ENCODE peak calls at places on chromosomes 5 and 9, in six cellular contexts. One of them, this sample, is unnamed.

GRCh38 chr5:3303777-3304176 is 291.9 kb upstream of the IRX1 start:
- DNase-seq in NK-92 treated with Interleukin-12 subunit alpha and Interleukin-12 subunit beta, amount 100 ng/mL, for 24 hours: no peak
- DNase-seq in heart left ventricle: no peak
- DNase-seq in progenitor cell of endocrine pancreas: no peak
- DNase-seq in Kasumi-1: no peak
- DNase-seq in uterus: no peak
- DNase-seq in this sample: no peak

GRCh38 chr9:135663857-135664256 is 748 bp downstream of the LCN9 start:
- DNase-seq in NK-92 treated with Interleukin-12 subunit alpha and Interleukin-12 subunit beta, amount 100 ng/mL, for 24 hours: no peak
- DNase-seq in heart left ventricle: no peak
- DNase-seq in progenitor cell of endocrine pancreas: no peak
- DNase-seq in Kasumi-1: no peak
- DNase-seq in uterus: no peak
- DNase-seq in this sample: no peak

GRCh38 chr9:105833271-105833975 is 139.1 kb downstream of the TMEM38B start:
- DNase-seq in NK-92 treated with Interleukin-12 subunit alpha and Interleukin-12 subunit beta, amount 100 ng/mL, for 24 hours: no peak
- DNase-seq in heart left ventricle: no peak
- DNase-seq in progenitor cell of endocrine pancreas: no peak
- DNase-seq in Kasumi-1: no peak
- DNase-seq in uterus: no peak
- DNase-seq in this sample: no peak

GRCh38 chr5:179553875-179554274 is 3.5 kb downstream of the RUFY1 start:
- DNase-seq in NK-92 treated with Interleukin-12 subunit alpha and Interleukin-12 subunit beta, amount 100 ng/mL, for 24 hours: no peak
- DNase-seq in heart left ventricle: no peak
- DNase-seq in progenitor cell of endocrine pancreas: no peak
- DNase-seq in Kasumi-1: no peak
- DNase-seq in uterus: no peak
- DNase-seq in this sample: no peak

GRCh38 chr9:121278535-121279169 is 10.7 kb downstream of the GSN start:
- DNase-seq in NK-92 treated with Interleukin-12 subunit alpha and Interleukin-12 subunit beta, amount 100 ng/mL, for 24 hours: no peak
- DNase-seq in heart left ventricle: peak; percentile 76
- DNase-seq in progenitor cell of endocrine pancreas: no peak
- DNase-seq in Kasumi-1: peak; percentile 86
- DNase-seq in uterus: peak; percentile 89
- DNase-seq in this sample: peak; percentile 83

GRCh38 chr9:134375430-134376385 is 49.5 kb downstream of the RXRA start:
- DNase-seq in NK-92 treated with Interleukin-12 subunit alpha and Interleukin-12 subunit beta, amount 100 ng/mL, for 24 hours: no peak
- DNase-seq in heart left ventricle: peak; percentile 80
- DNase-seq in progenitor cell of endocrine pancreas: no peak
- DNase-seq in Kasumi-1: no peak
- DNase-seq in uterus: no peak
- DNase-seq in this sample: peak; percentile 67

GRCh38 chr5:40549611-40550010 is 130.1 kb upstream of the PTGER4 start:
- DNase-seq in NK-92 treated with Interleukin-12 subunit alpha and Interleukin-12 subunit beta, amount 100 ng/mL, for 24 hours: no peak
- DNase-seq in heart left ventricle: no peak
- DNase-seq in progenitor cell of endocrine pancreas: no peak
- DNase-seq in Kasumi-1: no peak
- DNase-seq in uterus: no peak
- DNase-seq in this sample: no peak

GRCh38 chr5:79974896-79975295 is 16.2 kb downstream of the MTX3 start:
- DNase-seq in NK-92 treated with Interleukin-12 subunit alpha and Interleukin-12 subunit beta, amount 100 ng/mL, for 24 hours: no peak
- DNase-seq in heart left ventricle: no peak
- DNase-seq in progenitor cell of endocrine pancreas: no peak
- DNase-seq in Kasumi-1: no peak
- DNase-seq in uterus: no peak
- DNase-seq in this sample: no peak

GRCh38 chr5:138541511-138541910 is 1.5 kb downstream of the ETF1 start:
- DNase-seq in NK-92 treated with Interleukin-12 subunit alpha and Interleukin-12 subunit beta, amount 100 ng/mL, for 24 hours: no peak
- DNase-seq in heart left ventricle: no peak
- DNase-seq in progenitor cell of endocrine pancreas: no peak
- DNase-seq in Kasumi-1: no peak
- DNase-seq in uterus: no peak
- DNase-seq in this sample: no peak

GRCh38 chr9:21583628-21584027 is 101.5 kb upstream of the IFNE start:
- DNase-seq in NK-92 treated with Interleukin-12 subunit alpha and Interleukin-12 subunit beta, amount 100 ng/mL, for 24 hours: no peak
- DNase-seq in heart left ventricle: no peak
- DNase-seq in progenitor cell of endocrine pancreas: no peak
- DNase-seq in Kasumi-1: no peak
- DNase-seq in uterus: no peak
- DNase-seq in this sample: no peak

GRCh38 chr9:129570450-129571297 is 50.2 kb downstream of the C9orf50 start:
- DNase-seq in NK-92 treated with Interleukin-12 subunit alpha and Interleukin-12 subunit beta, amount 100 ng/mL, for 24 hours: no peak
- DNase-seq in heart left ventricle: no peak
- DNase-seq in progenitor cell of endocrine pancreas: no peak
- DNase-seq in Kasumi-1: no peak
- DNase-seq in uterus: peak; percentile 74
- DNase-seq in this sample: peak; percentile 50

GRCh38 chr9:128091144-128091543 is 23.1 kb downstream of the SLC25A25 start:
- DNase-seq in NK-92 treated with Interleukin-12 subunit alpha and Interleukin-12 subunit beta, amount 100 ng/mL, for 24 hours: no peak
- DNase-seq in heart left ventricle: peak; percentile 66
- DNase-seq in progenitor cell of endocrine pancreas: no peak
- DNase-seq in Kasumi-1: peak; percentile 47
- DNase-seq in uterus: peak; percentile 87
- DNase-seq in this sample: peak; percentile 69

GRCh38 chr5:177997846-177998245 is 1.8 kb upstream of the PROP1 start:
- DNase-seq in NK-92 treated with Interleukin-12 subunit alpha and Interleukin-12 subunit beta, amount 100 ng/mL, for 24 hours: no peak
- DNase-seq in heart left ventricle: no peak
- DNase-seq in progenitor cell of endocrine pancreas: no peak
- DNase-seq in Kasumi-1: no peak
- DNase-seq in uterus: no peak
- DNase-seq in this sample: no peak

GRCh38 chr9:97689401-97689800 is 7.7 kb downstream of the XPA start:
- DNase-seq in NK-92 treated with Interleukin-12 subunit alpha and Interleukin-12 subunit beta, amount 100 ng/mL, for 24 hours: no peak
- DNase-seq in heart left ventricle: no peak
- DNase-seq in progenitor cell of endocrine pancreas: no peak
- DNase-seq in Kasumi-1: no peak
- DNase-seq in uterus: no peak
- DNase-seq in this sample: no peak

GRCh38 chr5:34411470-34412346 is 244.4 kb upstream of the RAI14 start:
- DNase-seq in NK-92 treated with Interleukin-12 subunit alpha and Interleukin-12 subunit beta, amount 100 ng/mL, for 24 hours: no peak
- DNase-seq in heart left ventricle: no peak
- DNase-seq in progenitor cell of endocrine pancreas: no peak
- DNase-seq in Kasumi-1: no peak
- DNase-seq in uterus: no peak
- DNase-seq in this sample: peak; percentile 6

GRCh38 chr5:125301704-125302103 is 555.3 kb upstream of the ZNF608 start:
- DNase-seq in NK-92 treated with Interleukin-12 subunit alpha and Interleukin-12 subunit beta, amount 100 ng/mL, for 24 hours: no peak
- DNase-seq in heart left ventricle: no peak
- DNase-seq in progenitor cell of endocrine pancreas: no peak
- DNase-seq in Kasumi-1: no peak
- DNase-seq in uterus: no peak
- DNase-seq in this sample: no peak

GRCh38 chr5:78735834-78736463 is 87.4 kb upstream of the LHFPL2 start:
- DNase-seq in NK-92 treated with Interleukin-12 subunit alpha and Interleukin-12 subunit beta, amount 100 ng/mL, for 24 hours: no peak
- DNase-seq in heart left ventricle: no peak
- DNase-seq in progenitor cell of endocrine pancreas: no peak
- DNase-seq in Kasumi-1: no peak
- DNase-seq in uterus: no peak
- DNase-seq in this sample: no peak

GRCh38 chr5:138246334-138246733 is 28.1 kb downstream of the GFRA3 start:
- DNase-seq in NK-92 treated with Interleukin-12 subunit alpha and Interleukin-12 subunit beta, amount 100 ng/mL, for 24 hours: no peak
- DNase-seq in heart left ventricle: no peak
- DNase-seq in progenitor cell of endocrine pancreas: no peak
- DNase-seq in Kasumi-1: no peak
- DNase-seq in uterus: no peak
- DNase-seq in this sample: no peak

GRCh38 chr9:1222511-1222910 is 172.4 kb downstream of the DMRT2 start:
- DNase-seq in NK-92 treated with Interleukin-12 subunit alpha and Interleukin-12 subunit beta, amount 100 ng/mL, for 24 hours: no peak
- DNase-seq in heart left ventricle: no peak
- DNase-seq in progenitor cell of endocrine pancreas: no peak
- DNase-seq in Kasumi-1: no peak
- DNase-seq in uterus: no peak
- DNase-seq in this sample: no peak

GRCh38 chr5:143174714-143175398 is 228.6 kb downstream of the NR3C1 start:
- DNase-seq in NK-92 treated with Interleukin-12 subunit alpha and Interleukin-12 subunit beta, amount 100 ng/mL, for 24 hours: no peak
- DNase-seq in heart left ventricle: no peak
- DNase-seq in progenitor cell of endocrine pancreas: no peak
- DNase-seq in Kasumi-1: no peak
- DNase-seq in uterus: no peak
- DNase-seq in this sample: no peak

GRCh38 chr5:172334196-172334595 is 50.6 kb upstream of the UBTD2 start:
- DNase-seq in NK-92 treated with Interleukin-12 subunit alpha and Interleukin-12 subunit beta, amount 100 ng/mL, for 24 hours: no peak
- DNase-seq in heart left ventricle: no peak
- DNase-seq in progenitor cell of endocrine pancreas: no peak
- DNase-seq in Kasumi-1: no peak
- DNase-seq in uterus: no peak
- DNase-seq in this sample: no peak

GRCh38 chr5:180193749-180194375 is 15.1 kb downstream of the RASGEF1C start:
- DNase-seq in NK-92 treated with Interleukin-12 subunit alpha and Interleukin-12 subunit beta, amount 100 ng/mL, for 24 hours: no peak
- DNase-seq in heart left ventricle: no peak
- DNase-seq in progenitor cell of endocrine pancreas: no peak
- DNase-seq in Kasumi-1: no peak
- DNase-seq in uterus: no peak
- DNase-seq in this sample: no peak

GRCh38 chr5:1399737-1400136 is 45.5 kb downstream of the SLC6A3 start:
- DNase-seq in NK-92 treated with Interleukin-12 subunit alpha and Interleukin-12 subunit beta, amount 100 ng/mL, for 24 hours: no peak
- DNase-seq in heart left ventricle: peak; percentile 45
- DNase-seq in progenitor cell of endocrine pancreas: no peak
- DNase-seq in Kasumi-1: no peak
- DNase-seq in uterus: no peak
- DNase-seq in this sample: no peak

GRCh38 chr9:86943871-86944240 is 3.5 kb downstream of the GAS1 start:
- DNase-seq in NK-92 treated with Interleukin-12 subunit alpha and Interleukin-12 subunit beta, amount 100 ng/mL, for 24 hours: no peak
- DNase-seq in heart left ventricle: no peak
- DNase-seq in progenitor cell of endocrine pancreas: no peak
- DNase-seq in Kasumi-1: no peak
- DNase-seq in uterus: no peak
- DNase-seq in this sample: no peak